ENCODE peak calls at places on chromosome 5, in eight cellular contexts. S, W, M, L, K, D, P and I are unnamed samples.

GRCh38 chr5:168587987-168588386 is 8.8 kb upstream of the PANK3 start:
- DNase-seq in S (no peak), W (no peak), M (no peak), L (no peak), K (no peak), D (no peak), P (no peak), I (no peak)

GRCh38 chr5:38871790-38872551 is 26.2 kb downstream of the OSMR start:
- DNase-seq in S (no peak), W (no peak), M (no peak), L (peak; percentile 99), K (peak; percentile 87), D (no peak), P (no peak), I (peak; percentile 2)

GRCh38 chr5:133873936-133874585 is 94.4 kb downstream of the C5orf15 start:
- DNase-seq in S (no peak), W (no peak), M (no peak), L (no peak), K (peak; percentile 43), D (no peak), P (no peak), I (no peak)

GRCh38 chr5:177276886-177277285 is 26.6 kb downstream of the RAB24 start:
- DNase-seq in S (no peak), W (no peak), M (no peak), L (peak; percentile 16), K (peak; percentile 61), D (no peak), P (no peak), I (no peak)

GRCh38 chr5:10030219-10030831 is 219.4 kb downstream of the ATPSCKMT start:
- DNase-seq in S (peak; percentile 39), W (no peak), M (no peak), L (peak; percentile 78), K (no peak), D (no peak), P (no peak), I (no peak)

GRCh38 chr5:106269252-106269843 is 1401.4 kb downstream of the EFNA5 start:
- DNase-seq in S (peak; percentile 5), W (no peak), M (no peak), L (peak; percentile 55), K (peak; percentile 43), D (no peak), P (no peak), I (no peak)

GRCh38 chr5:65769539-65769938 is 47.5 kb downstream of the NLN start:
- DNase-seq in S (no peak), W (no peak), M (no peak), L (peak; percentile 90), K (peak; percentile 74), D (no peak), P (no peak), I (no peak)

GRCh38 chr5:134025786-134026185 is 21.0 kb upstream of the VDAC1 start:
- DNase-seq in S (no peak), W (no peak), M (no peak), L (no peak), K (no peak), D (peak; percentile 32), P (no peak), I (no peak)

GRCh38 chr5:139415221-139415861 is 11.5 kb upstream of the SPATA24 start:
- DNase-seq in S (no peak), W (no peak), M (peak; percentile 74), L (no peak), K (no peak), D (no peak), P (no peak), I (no peak)

GRCh38 chr5:68377733-68378132 is 162.2 kb downstream of the PIK3R1 start:
- DNase-seq in S (no peak), W (no peak), M (no peak), L (no peak), K (no peak), D (no peak), P (no peak), I (no peak)

GRCh38 chr5:14420136-14420808 is 161.3 kb upstream of the OTULINL start:
- DNase-seq in S (no peak), W (no peak), M (no peak), L (no peak), K (no peak), D (no peak), P (no peak), I (no peak)

GRCh38 chr5:141477169-141477568 is 1.4 kb downstream of the PCDHGC3 start:
- DNase-seq in S (no peak), W (no peak), M (no peak), L (no peak), K (no peak), D (no peak), P (no peak), I (no peak)

GRCh38 chr5:180785151-180785781 is 17.3 kb downstream of the MGAT1 start:
- DNase-seq in S (no peak), W (no peak), M (no peak), L (peak; percentile 53), K (peak; percentile 48), D (no peak), P (no peak), I (no peak)

GRCh38 chr5:173620784-173621183 is 4.3 kb upstream of the BOD1 start:
- DNase-seq in S (no peak), W (no peak), M (no peak), L (no peak), K (no peak), D (no peak), P (no peak), I (no peak)

GRCh38 chr5:131270809-131271208 is 7.0 kb downstream of the CDC42SE2 start:
- DNase-seq in S (no peak), W (no peak), M (no peak), L (no peak), K (no peak), D (no peak), P (no peak), I (no peak)

GRCh38 chr5:148717668-148718067 is 63.3 kb upstream of the HTR4 start:
- DNase-seq in S (no peak), W (no peak), M (no peak), L (no peak), K (no peak), D (no peak), P (no peak), I (no peak)

GRCh38 chr5:1171340-1171941 is 30.0 kb upstream of the SLC6A19 start:
- DNase-seq in S (no peak), W (no peak), M (no peak), L (peak; percentile 68), K (no peak), D (no peak), P (no peak), I (no peak)

GRCh38 chr5:10091701-10092100 is 158.0 kb downstream of the ATPSCKMT start:
- DNase-seq in S (no peak), W (no peak), M (no peak), L (no peak), K (no peak), D (no peak), P (no peak), I (no peak)

GRCh38 chr5:71907001-71907564 is 188.0 kb downstream of the CARTPT start:
- DNase-seq in S (no peak), W (no peak), M (no peak), L (no peak), K (no peak), D (no peak), P (no peak), I (no peak)

GRCh38 chr5:110768138-110768845 is 29.5 kb downstream of the SLC25A46 start:
- DNase-seq in S (no peak), W (no peak), M (no peak), L (peak; percentile 53), K (no peak), D (no peak), P (no peak), I (no peak)

GRCh38 chr5:53151713-53152458 is 42.3 kb upstream of the MOCS2 start:
- DNase-seq in S (no peak), W (no peak), M (no peak), L (peak; percentile 83), K (peak; percentile 29), D (no peak), P (no peak), I (no peak)

GRCh38 chr5:1010181-1010510 is 1.5 kb downstream of the NKD2 start:
- DNase-seq in S (no peak), W (no peak), M (no peak), L (no peak), K (no peak), D (peak; percentile 20), P (no peak), I (no peak)

GRCh38 chr5:104189031-104189430 is 626.4 kb upstream of the NUDT12 start:
- DNase-seq in S (no peak), W (no peak), M (no peak), L (peak; percentile 64), K (peak; percentile 43), D (no peak), P (no peak), I (no peak)

DNA sequence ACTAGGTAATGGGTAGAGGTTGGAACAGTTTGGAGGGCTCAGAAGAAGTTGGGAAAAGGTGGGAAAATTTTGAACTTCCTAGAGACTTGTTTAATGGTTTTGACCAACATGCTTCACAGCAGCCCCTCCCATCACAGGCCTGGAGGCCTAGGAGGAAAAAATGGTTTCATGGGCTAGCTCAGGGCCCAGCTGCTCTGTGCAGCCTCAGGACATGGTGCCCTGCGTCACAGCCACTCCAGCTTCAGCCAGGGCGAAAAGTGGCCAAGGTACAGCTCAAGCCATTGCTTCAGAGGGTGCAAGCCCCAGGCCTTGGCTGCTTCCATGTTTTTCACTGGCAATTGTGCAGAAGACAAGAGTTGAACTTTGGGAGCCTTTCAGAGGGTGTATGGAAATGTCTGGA is 453.7 kb downstream of the LRRC70 start:
- DNase-seq in S (no peak), W (no peak), M (no peak), L (no peak), K (no peak), D (no peak), P (no peak), I (no peak)
- H3K4me3 ChIP-seq in S (no peak overlapping the region), W (no peak overlapping the region), M (no peak overlapping the region), L (no peak overlapping the region), K (no peak overlapping the region), D (no peak overlapping the region), P (no peak overlapping the region), I (no peak overlapping the region)

DNA sequence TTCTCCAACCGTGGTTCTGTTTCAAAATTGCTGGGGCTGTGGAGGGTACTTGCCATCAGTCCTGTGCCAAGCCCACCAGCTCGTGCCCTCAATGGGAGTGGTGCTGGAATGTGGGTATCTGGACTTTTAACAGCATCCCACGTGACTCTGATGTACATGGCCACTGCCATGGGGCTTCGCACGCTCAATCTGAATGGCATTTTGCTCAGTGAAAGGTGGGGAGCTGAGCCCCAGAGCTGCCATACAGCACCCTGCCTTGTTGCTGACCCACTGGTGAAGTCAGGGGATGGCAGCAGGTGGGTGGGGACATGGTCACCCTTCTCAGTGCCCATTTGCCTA is 16.6 kb upstream of the SYNPO start:
- DNase-seq in S (no peak), W (no peak), M (no peak), L (no peak), K (no peak), D (no peak), P (no peak), I (no peak)
- H3K4me3 ChIP-seq in S (no peak overlapping the region), W (no peak overlapping the region), M (no peak overlapping the region), L (peak overlapping the region; percentile 45), K (no peak overlapping the region), D (no peak overlapping the region), P (no peak overlapping the region), I (no peak overlapping the region)

GRCh38 chr5:132823481-132824050 is 6.9 kb downstream of the SHROOM1 start:
- DNase-seq in S (no peak), W (no peak), M (no peak), L (no peak), K (no peak), D (no peak), P (no peak), I (no peak)
- H3K4me3 ChIP-seq in S (no peak overlapping the region), W (no peak overlapping the region), M (no peak overlapping the region), L (no peak overlapping the region), K (no peak overlapping the region), D (no peak overlapping the region), P (no peak overlapping the region), I (no peak overlapping the region)

GRCh38 chr5:172175263-172175719 is 12.7 kb downstream of the STK10 start:
- DNase-seq in S (peak; percentile 20), W (no peak), M (no peak), L (no peak), K (no peak), D (peak; percentile 94), P (peak; percentile 85), I (no peak)
- H3K4me3 ChIP-seq in S (no peak overlapping the region), W (peak overlapping the region; percentile 7), M (no peak overlapping the region), L (no peak overlapping the region), K (no peak overlapping the region), D (no peak overlapping the region), P (peak overlapping the region; percentile 71), I (no peak overlapping the region)